ENCODE peak calls at places on chromosomes 13 and 19, in four cellular contexts. One of them, this sample, is unnamed.

GRCh38 chr19:18172331-18173053 is 1.1 kb upstream of the IFI30 start:
- DNase-seq in brain microvascular endothelial cell: no peak
- DNase-seq in neural crest cell: no peak
- DNase-seq in esophagus muscularis mucosa: no peak
- DNase-seq in this sample: no peak

GRCh38 chr13:69213331-69213850 is 894.2 kb upstream of the ATXN8OS start:
- DNase-seq in brain microvascular endothelial cell: no peak
- DNase-seq in neural crest cell: no peak
- DNase-seq in esophagus muscularis mucosa: no peak
- DNase-seq in this sample: no peak

GRCh38 chr19:12574036-12574435 is 22.8 kb upstream of the ZNF564 start:
- DNase-seq in brain microvascular endothelial cell: no peak
- DNase-seq in neural crest cell: no peak
- DNase-seq in esophagus muscularis mucosa: no peak
- DNase-seq in this sample: no peak

GRCh38 chr13:50365683-50366391 is 350.6 kb downstream of the KCNRG start:
- DNase-seq in brain microvascular endothelial cell: no peak
- DNase-seq in neural crest cell: no peak
- DNase-seq in esophagus muscularis mucosa: peak
- DNase-seq in this sample: peak

GRCh38 chr13:21672811-21673591 is 2.1 kb downstream of the FGF9 start:
- DNase-seq in brain microvascular endothelial cell: no peak
- DNase-seq in neural crest cell: no peak
- DNase-seq in esophagus muscularis mucosa: no peak
- DNase-seq in this sample: no peak

GRCh38 chr19:2097330-2098327 is 914 bp downstream of the IZUMO4 start:
- DNase-seq in brain microvascular endothelial cell: no peak
- DNase-seq in neural crest cell: no peak
- DNase-seq in esophagus muscularis mucosa: no peak
- DNase-seq in this sample: no peak

GRCh38 chr13:26584713-26585112 is 27.2 kb downstream of the WASF3 start:
- DNase-seq in brain microvascular endothelial cell: peak
- DNase-seq in neural crest cell: no peak
- DNase-seq in esophagus muscularis mucosa: no peak
- DNase-seq in this sample: peak

GRCh38 chr19:19860756-19861390 is 4.8 kb upstream of the ZNF253 start:
- DNase-seq in brain microvascular endothelial cell: no peak
- DNase-seq in neural crest cell: no peak
- DNase-seq in esophagus muscularis mucosa: no peak
- DNase-seq in this sample: peak

GRCh38 chr19:8488351-8488750 is 14.1 kb downstream of the PRAM1 start:
- DNase-seq in brain microvascular endothelial cell: no peak
- DNase-seq in neural crest cell: peak
- DNase-seq in esophagus muscularis mucosa: no peak
- DNase-seq in this sample: no peak

GRCh38 chr19:58330458-58330857 is 3.7 kb downstream of the ZSCAN22 start:
- DNase-seq in brain microvascular endothelial cell: peak
- DNase-seq in neural crest cell: no peak
- DNase-seq in esophagus muscularis mucosa: no peak
- DNase-seq in this sample: peak

GRCh38 chr13:110306340-110306959 is 507 bp downstream of the COL4A1 start:
- DNase-seq in brain microvascular endothelial cell: no peak
- DNase-seq in neural crest cell: peak
- DNase-seq in esophagus muscularis mucosa: no peak
- DNase-seq in this sample: peak

GRCh38 chr13:21149568-21149967 is 26.8 kb downstream of the SKA3 start:
- DNase-seq in brain microvascular endothelial cell: no peak
- DNase-seq in neural crest cell: no peak
- DNase-seq in esophagus muscularis mucosa: no peak
- DNase-seq in this sample: peak

GRCh38 chr13:98822238-98822606 is 69.8 kb upstream of the SLC15A1 start:
- DNase-seq in brain microvascular endothelial cell: no peak
- DNase-seq in neural crest cell: no peak
- DNase-seq in esophagus muscularis mucosa: peak
- DNase-seq in this sample: no peak

GRCh38 chr13:114228176-114228575 is 6.5 kb upstream of the CDC16 start:
- DNase-seq in brain microvascular endothelial cell: no peak
- DNase-seq in neural crest cell: no peak
- DNase-seq in esophagus muscularis mucosa: no peak
- DNase-seq in this sample: no peak

GRCh38 chr19:20470345-20471119 is 95.0 kb downstream of the ZNF737 start:
- DNase-seq in brain microvascular endothelial cell: no peak
- DNase-seq in neural crest cell: no peak
- DNase-seq in esophagus muscularis mucosa: no peak
- DNase-seq in this sample: no peak

GRCh38 chr19:46340051-46340659 is 6.7 kb upstream of the PPP5C start:
- DNase-seq in brain microvascular endothelial cell: no peak
- DNase-seq in neural crest cell: no peak
- DNase-seq in esophagus muscularis mucosa: no peak
- DNase-seq in this sample: no peak

GRCh38 chr13:53010374-53011105 is 18.1 kb upstream of the OLFM4 start:
- DNase-seq in brain microvascular endothelial cell: no peak
- DNase-seq in neural crest cell: no peak
- DNase-seq in esophagus muscularis mucosa: peak
- DNase-seq in this sample: no peak

GRCh38 chr13:32297206-32297605 is 18.0 kb downstream of the ZAR1L start:
- DNase-seq in brain microvascular endothelial cell: no peak
- DNase-seq in neural crest cell: no peak
- DNase-seq in esophagus muscularis mucosa: no peak
- DNase-seq in this sample: no peak

GRCh38 chr19:58563823-58564222 is 5.4 kb upstream of the UBE2M start:
- DNase-seq in brain microvascular endothelial cell: no peak
- DNase-seq in neural crest cell: no peak
- DNase-seq in esophagus muscularis mucosa: no peak
- DNase-seq in this sample: no peak

GRCh38 chr19:13243971-13244370 is 93.8 kb downstream of the IER2 start:
- DNase-seq in brain microvascular endothelial cell: no peak
- DNase-seq in neural crest cell: no peak
- DNase-seq in esophagus muscularis mucosa: no peak
- DNase-seq in this sample: no peak

GRCh38 chr19:6677924-6678689 is 8.1 kb upstream of the TNFSF14 start:
- DNase-seq in brain microvascular endothelial cell: no peak
- DNase-seq in neural crest cell: peak
- DNase-seq in esophagus muscularis mucosa: no peak
- DNase-seq in this sample: peak

DNA sequence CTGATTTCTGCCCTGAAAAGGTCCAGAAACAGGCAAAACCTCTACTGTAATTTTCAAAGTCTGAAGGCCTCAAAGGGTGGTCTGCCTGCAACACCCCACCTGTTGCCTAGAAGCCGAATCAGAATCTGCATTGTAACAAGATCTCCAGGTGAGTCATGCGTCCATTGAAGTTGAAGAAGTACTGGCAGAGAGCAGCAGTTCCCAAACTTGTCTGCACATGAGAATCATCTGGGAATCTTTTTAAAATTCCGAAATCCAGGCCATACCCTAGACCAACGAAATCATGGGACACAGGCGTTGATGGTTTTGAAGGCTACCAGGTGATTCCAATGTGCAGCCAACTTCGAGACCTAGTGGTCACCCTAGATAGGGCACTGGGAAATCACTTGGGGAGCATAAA is 16.0 kb upstream of the CLN5 start:
- DNase-seq in brain microvascular endothelial cell: no peak
- DNase-seq in neural crest cell: no peak
- DNase-seq in esophagus muscularis mucosa: no peak
- DNase-seq in this sample: no peak
- TF ChIP-seq CTCF in brain microvascular endothelial cell: no peak
- TF ChIP-seq CTCF in neural crest cell: no peak
- TF ChIP-seq CTCF in esophagus muscularis mucosa: no peak
- TF ChIP-seq CTCF in this sample: no peak

DNA sequence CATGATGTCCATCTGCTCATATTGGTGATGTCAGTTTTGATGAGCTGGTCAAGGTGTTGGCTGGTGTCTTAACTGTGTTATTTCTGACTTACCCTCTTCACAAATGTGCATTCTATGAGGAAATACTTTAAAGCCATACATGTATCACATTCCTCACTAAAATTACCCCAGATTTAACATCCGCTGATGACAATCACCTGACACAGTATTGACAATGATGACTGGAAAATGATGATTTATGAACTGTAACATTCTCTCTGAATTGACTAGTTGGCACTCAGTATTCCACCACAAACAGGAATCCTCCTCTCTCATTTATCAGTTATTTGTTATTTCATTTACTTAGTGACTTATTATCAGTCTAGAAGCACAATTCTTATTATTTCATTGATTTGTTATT is 117.3 kb downstream of the ITGBL1 start:
- DNase-seq in brain microvascular endothelial cell: no peak
- DNase-seq in neural crest cell: no peak
- DNase-seq in esophagus muscularis mucosa: no peak
- DNase-seq in this sample: no peak
- TF ChIP-seq CTCF in brain microvascular endothelial cell: no peak
- TF ChIP-seq CTCF in neural crest cell: no peak
- TF ChIP-seq CTCF in esophagus muscularis mucosa: no peak
- TF ChIP-seq CTCF in this sample: no peak

DNA sequence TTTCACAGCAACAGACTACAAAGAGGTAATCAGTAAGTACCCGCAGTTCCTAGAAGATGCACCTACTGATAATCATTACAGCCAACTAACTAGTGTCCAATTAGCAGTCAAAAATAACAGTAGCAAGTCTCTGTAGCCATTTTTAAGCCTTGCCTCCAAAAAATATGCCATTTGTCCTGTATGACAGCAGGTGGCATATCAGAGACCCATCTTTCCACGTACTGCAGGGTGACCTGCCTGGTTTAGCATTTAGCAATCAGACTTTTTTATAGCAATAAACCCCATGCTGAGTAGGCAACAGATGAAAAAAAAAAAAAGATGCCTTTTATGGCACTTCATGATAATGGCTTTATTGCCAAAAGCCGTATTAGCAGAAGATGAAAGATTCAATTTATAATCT is 155.3 kb upstream of the LSM14A start:
- DNase-seq in brain microvascular endothelial cell: no peak
- DNase-seq in neural crest cell: no peak
- DNase-seq in esophagus muscularis mucosa: no peak
- DNase-seq in this sample: no peak
- TF ChIP-seq CTCF in brain microvascular endothelial cell: no peak
- TF ChIP-seq CTCF in neural crest cell: no peak
- TF ChIP-seq CTCF in esophagus muscularis mucosa: no peak
- TF ChIP-seq CTCF in this sample: no peak

GRCh38 chr19:3692141-3693029 is 7.9 kb downstream of the PIP5K1C start:
- DNase-seq in brain microvascular endothelial cell: no peak
- DNase-seq in neural crest cell: peak
- DNase-seq in esophagus muscularis mucosa: no peak
- DNase-seq in this sample: no peak
- TF ChIP-seq CTCF in brain microvascular endothelial cell: peak
- TF ChIP-seq CTCF in neural crest cell: peak
- TF ChIP-seq CTCF in esophagus muscularis mucosa: peak
- TF ChIP-seq CTCF in this sample: peak

GRCh38 chr19:15195381-15195964 is 5.3 kb downstream of the NOTCH3 start:
- DNase-seq in brain microvascular endothelial cell: peak
- DNase-seq in neural crest cell: peak
- DNase-seq in esophagus muscularis mucosa: no peak
- DNase-seq in this sample: peak
- TF ChIP-seq CTCF in brain microvascular endothelial cell: peak
- TF ChIP-seq CTCF in neural crest cell: peak
- TF ChIP-seq CTCF in esophagus muscularis mucosa: peak
- TF ChIP-seq CTCF in this sample: no peak

GRCh38 chr13:108342369-108343289 is 73.1 kb downstream of the TNFSF13B start:
- DNase-seq in brain microvascular endothelial cell: peak
- DNase-seq in neural crest cell: no peak
- DNase-seq in esophagus muscularis mucosa: no peak
- DNase-seq in this sample: peak
- TF ChIP-seq CTCF in brain microvascular endothelial cell: peak
- TF ChIP-seq CTCF in neural crest cell: peak
- TF ChIP-seq CTCF in esophagus muscularis mucosa: peak
- TF ChIP-seq CTCF in this sample: peak

GRCh38 chr13:73696713-73697112 is 437.5 kb downstream of the KLF12 start:
- DNase-seq in brain microvascular endothelial cell: no peak
- DNase-seq in neural crest cell: no peak
- DNase-seq in esophagus muscularis mucosa: no peak
- DNase-seq in this sample: no peak

GRCh38 chr13:73693215-73693614 is 441.0 kb downstream of the KLF12 start:
- DNase-seq in brain microvascular endothelial cell: no peak
- DNase-seq in neural crest cell: no peak
- DNase-seq in esophagus muscularis mucosa: no peak
- DNase-seq in this sample: peak

GRCh38 chr13:73698859-73699258 is 435.3 kb downstream of the KLF12 start:
- DNase-seq in brain microvascular endothelial cell: no peak
- DNase-seq in neural crest cell: no peak
- DNase-seq in esophagus muscularis mucosa: peak
- DNase-seq in this sample: peak

GRCh38 chr13:73695325-73695724 is 438.9 kb downstream of the KLF12 start:
- DNase-seq in brain microvascular endothelial cell: no peak
- DNase-seq in neural crest cell: no peak
- DNase-seq in esophagus muscularis mucosa: no peak
- DNase-seq in this sample: no peak

DNA sequence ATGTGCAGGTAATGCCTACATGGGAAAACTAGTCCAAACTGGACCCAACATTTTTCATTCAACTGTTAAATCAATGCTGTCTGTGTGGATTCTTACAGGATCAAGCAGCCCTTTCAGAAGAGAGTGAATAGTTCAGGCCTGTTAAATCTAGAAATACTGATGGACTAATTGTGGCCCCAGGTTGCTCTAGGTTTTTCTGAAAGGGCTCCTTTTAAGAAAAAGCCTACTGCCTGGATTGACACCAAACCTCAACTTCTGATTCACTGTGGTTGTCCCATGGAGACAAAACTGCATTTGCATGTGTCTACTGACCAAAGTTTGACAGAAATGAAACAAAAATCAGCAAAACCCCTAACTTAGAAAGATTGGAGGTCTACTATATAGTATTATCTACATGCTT is 437.0 kb downstream of the KLF12 start:
- DNase-seq in brain microvascular endothelial cell: no peak
- DNase-seq in neural crest cell: no peak
- DNase-seq in esophagus muscularis mucosa: peak
- DNase-seq in this sample: no peak
- TF ChIP-seq CTCF in brain microvascular endothelial cell: no peak
- TF ChIP-seq CTCF in neural crest cell: no peak
- TF ChIP-seq CTCF in esophagus muscularis mucosa: no peak
- TF ChIP-seq CTCF in this sample: no peak

DNA sequence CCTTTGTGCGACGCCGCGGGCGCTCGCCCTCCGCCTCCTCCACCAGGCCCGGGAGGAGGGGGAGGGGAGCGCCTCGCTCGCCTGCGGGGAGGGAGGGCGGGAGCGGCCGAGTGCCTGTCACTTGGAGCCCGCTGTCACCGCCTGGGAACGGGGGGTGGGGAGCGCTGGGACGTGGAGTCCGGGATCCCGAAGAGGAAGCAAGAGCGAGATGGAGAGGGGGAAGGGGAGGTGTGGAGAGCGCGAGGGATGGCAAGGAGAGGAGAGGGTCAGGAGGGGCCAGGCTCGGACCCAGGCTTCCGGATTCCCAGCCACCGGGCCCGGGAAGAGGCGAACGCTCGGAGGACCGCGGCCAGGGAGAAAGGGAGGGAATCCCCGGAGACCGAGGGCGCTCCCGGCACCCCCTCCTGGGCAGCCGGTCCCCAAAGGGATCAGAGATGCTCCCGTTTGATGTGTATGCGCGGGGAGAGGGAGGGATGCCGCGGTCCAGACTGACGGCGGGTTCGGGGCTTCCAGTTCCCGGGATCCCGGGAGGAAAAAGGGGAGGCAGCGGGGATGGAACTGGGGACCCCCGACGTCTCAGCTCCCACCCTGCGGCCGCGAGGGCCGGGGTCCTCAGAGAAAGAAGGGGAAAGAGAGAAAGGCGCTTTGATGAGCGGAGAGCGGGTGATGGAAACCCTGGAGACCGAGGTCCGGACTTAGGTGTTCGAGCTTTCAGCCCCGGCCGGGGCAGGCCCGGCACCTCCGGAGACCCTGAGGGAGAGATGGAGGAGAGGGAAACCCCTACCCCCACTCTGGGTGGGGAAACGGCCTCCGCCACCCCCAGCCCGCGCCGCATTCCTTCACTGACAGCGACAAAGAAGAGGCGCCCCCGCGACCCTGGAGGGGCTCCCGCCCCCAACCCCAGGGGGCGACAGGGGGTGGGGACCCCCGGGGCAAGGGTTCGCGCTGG is 4.7 kb upstream of the DPF1 start:
- DNase-seq in brain microvascular endothelial cell: no peak
- DNase-seq in neural crest cell: peak
- DNase-seq in esophagus muscularis mucosa: no peak
- DNase-seq in this sample: no peak
- TF ChIP-seq CTCF in brain microvascular endothelial cell: no peak
- TF ChIP-seq CTCF in neural crest cell: no peak
- TF ChIP-seq CTCF in esophagus muscularis mucosa: no peak
- TF ChIP-seq CTCF in this sample: no peak